ENCODE peak calls at places on chromosomes 16 and 17, in six cellular contexts. M is GM12892, T is GM12878, S is K562, Y is H1, V is HepG2. H is an unnamed sample.

GRCh38 chr16:75377971-75378386 is 55.3 kb downstream of the CFDP1 start:
- DNase-seq in T (no peak), S (no peak), Y (no peak), M (no peak), V (no peak), H (no peak)

GRCh38 chr16:1771864-1772361 is 570 bp upstream of the NME3 start:
- DNase-seq in V (no peak), S (no peak), M (no peak), T (no peak), Y (no peak), H (no peak)

GRCh38 chr17:48627625-48628510 is 1.7 kb upstream of the HOXB9 start:
- DNase-seq in S (peak), M (no peak), T (no peak), Y (no peak), V (no peak), H (no peak)

GRCh38 chr16:59688006-59688405 is 953.9 kb upstream of the GOT2 start:
- DNase-seq in M (no peak), T (no peak), S (no peak), Y (no peak), V (no peak), H (no peak)

GRCh38 chr16:58471209-58471975 is 28.6 kb upstream of the NDRG4 start:
- DNase-seq in Y (no peak), M (no peak), T (no peak), V (no peak), S (no peak), H (no peak)

GRCh38 chr17:19018600-19018950 is 14.0 kb upstream of the FAM83G start:
- DNase-seq in S (no peak), V (no peak), Y (no peak), T (no peak), M (no peak), H (no peak)

GRCh38 chr16:1792836-1793577 is 498 bp downstream of the IGFALS start:
- DNase-seq in Y (no peak), T (no peak), V (no peak), S (no peak), M (no peak), H (no peak)

GRCh38 chr16:50335198-50335958 is 33.4 kb downstream of the BRD7 start:
- DNase-seq in T (no peak), Y (no peak), S (peak), M (no peak), V (no peak), H (no peak)

GRCh38 chr16:82456683-82457082 is 170.1 kb upstream of the CDH13 start:
- DNase-seq in T (no peak), V (peak), M (peak), Y (peak), S (peak), H (peak)

GRCh38 chr17:73068322-73069153 is 23.9 kb downstream of the SLC39A11 start:
- DNase-seq in S (no peak), V (peak), Y (no peak), M (no peak), T (no peak), H (no peak)

GRCh38 chr16:89175280-89176146 is 4.0 kb downstream of the CDH15 start:
- DNase-seq in V (no peak), M (no peak), T (no peak), Y (peak), S (no peak), H (no peak)

GRCh38 chr17:36183001-36183810 is 6.8 kb upstream of the TBC1D3B start:
- DNase-seq in S (peak), V (peak), Y (peak), T (no peak), M (peak), H (peak)

GRCh38 chr16:86886651-86887050 is 308.3 kb downstream of the FOXL1 start:
- DNase-seq in T (no peak), Y (no peak), S (no peak), V (no peak), M (no peak), H (no peak)

GRCh38 chr16:76931186-76931585 is 259.8 kb upstream of the MON1B start:
- DNase-seq in Y (no peak), M (no peak), V (no peak), S (no peak), T (no peak), H (no peak)

GRCh38 chr16:89737341-89738071 is 16.2 kb downstream of the ZNF276 start:
- DNase-seq in M (no peak), T (no peak), S (no peak), Y (no peak), V (no peak), H (no peak)

GRCh38 chr17:61410100-61410551 is 10.5 kb downstream of the TBX2 start:
- DNase-seq in Y (no peak), S (no peak), T (no peak), M (no peak), V (no peak), H (peak)

GRCh38 chr17:68204736-68205135 is 43.1 kb upstream of the AMZ2 start:
- DNase-seq in V (no peak), T (no peak), S (no peak), M (no peak), Y (no peak), H (no peak)

GRCh38 chr16:583815-584591 is 5.9 kb upstream of the RAB40C start:
- DNase-seq in S (peak), V (no peak), Y (peak), M (no peak), T (no peak), H (no peak)

GRCh38 chr16:57534881-57535658 is 1.3 kb downstream of the CCDC102A start:
- DNase-seq in Y (peak), M (no peak), S (no peak), T (no peak), V (no peak), H (no peak)

GRCh38 chr16:11088432-11088794 is 144.0 kb downstream of the CLEC16A start:
- DNase-seq in V (no peak), Y (no peak), M (no peak), S (no peak), T (no peak), H (no peak)

GRCh38 chr16:50696575-50697420 is 3.4 kb downstream of the NOD2 start:
- DNase-seq in S (peak), V (peak), M (no peak), T (peak), Y (no peak), H (no peak)

GRCh38 chr17:17528696-17529652 is 32.8 kb upstream of the RASD1 start:
- DNase-seq in V (peak), S (no peak), M (no peak), Y (no peak), T (no peak), H (no peak)

GRCh38 chr16:64809876-64810629 is 311.8 kb downstream of the CDH11 start:
- DNase-seq in Y (no peak), M (no peak), V (no peak), T (no peak), S (no peak), H (no peak)

GRCh38 chr16:55285586-55285985 is 38.4 kb upstream of the IRX6 start:
- DNase-seq in T (no peak), V (no peak), M (no peak), Y (no peak), S (no peak), H (no peak)

GRCh38 chr17:47901423-47901822 is 5.4 kb downstream of the SP2 start:
- DNase-seq in T (no peak), M (no peak), S (no peak), V (no peak), Y (no peak), H (no peak)

GRCh38 chr16:89166696-89167424 is 4.7 kb upstream of the CDH15 start:
- DNase-seq in M (no peak), Y (no peak), V (no peak), S (peak), T (no peak), H (no peak)

GRCh38 chr16:49419016-49419415 is 45.4 kb downstream of the C16orf78 start:
- DNase-seq in V (no peak), M (no peak), Y (no peak), S (no peak), T (no peak), H (no peak)

GRCh38 chr16:72967941-72968340 is 80.0 kb downstream of the ZFHX3 start:
- DNase-seq in T (no peak), Y (no peak), S (no peak), V (no peak), M (no peak), H (no peak)

GRCh38 chr17:55168970-55169687 is 95.6 kb upstream of the HLF start:
- DNase-seq in T (peak), M (no peak), V (no peak), Y (no peak), S (no peak), H (peak)

GRCh38 chr17:35127751-35128514 is 6.5 kb downstream of the FNDC8 start:
- DNase-seq in T (no peak), S (no peak), V (no peak), M (no peak), Y (no peak), H (no peak)
- TF ChIP-seq POLR2AphosphoS5 in T (no peak), S (no peak), V (no peak), M (no peak), Y (no peak), H (no peak)

GRCh38 chr17:43839670-43840101 is 6.7 kb upstream of the MPP3 start:
- DNase-seq in V (peak), S (no peak), Y (no peak), M (no peak), T (no peak), H (no peak)

GRCh38 chr17:43845772-43846171 is 1.2 kb upstream of the CD300LG start:
- DNase-seq in S (no peak), Y (no peak), T (no peak), M (no peak), V (no peak), H (no peak)

GRCh38 chr17:43844241-43844640 is 2.7 kb upstream of the CD300LG start:
- DNase-seq in S (no peak), V (no peak), T (no peak), Y (no peak), M (no peak), H (no peak)

GRCh38 chr17:43840814-43841213 is 6.2 kb upstream of the CD300LG start:
- DNase-seq in S (peak), T (no peak), M (no peak), V (peak), Y (no peak), H (no peak)

DNA sequence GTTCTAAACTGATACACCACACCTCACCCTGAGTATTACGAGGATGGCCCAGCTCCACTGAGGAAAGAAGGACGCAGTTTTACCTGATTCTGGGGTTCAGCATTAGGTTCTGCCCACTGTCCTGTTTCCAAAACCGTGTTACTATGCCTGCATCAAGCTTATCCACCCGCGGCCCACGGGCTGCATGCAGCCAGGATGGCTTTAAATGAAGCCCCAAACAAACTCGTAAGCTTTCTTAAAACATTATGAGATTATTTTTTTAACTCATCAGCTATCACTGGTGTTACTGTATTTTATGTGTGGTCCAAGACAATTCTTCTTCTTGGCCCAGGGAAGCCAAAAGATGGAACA is 4.0 kb upstream of the CD300LG start:
- DNase-seq in Y (no peak), T (no peak), V (no peak), M (no peak), S (no peak), H (no peak)
- TF ChIP-seq TAF1 in Y (no peak), T (no peak), V (no peak), M (no peak), S (no peak), H (no peak)

DNA sequence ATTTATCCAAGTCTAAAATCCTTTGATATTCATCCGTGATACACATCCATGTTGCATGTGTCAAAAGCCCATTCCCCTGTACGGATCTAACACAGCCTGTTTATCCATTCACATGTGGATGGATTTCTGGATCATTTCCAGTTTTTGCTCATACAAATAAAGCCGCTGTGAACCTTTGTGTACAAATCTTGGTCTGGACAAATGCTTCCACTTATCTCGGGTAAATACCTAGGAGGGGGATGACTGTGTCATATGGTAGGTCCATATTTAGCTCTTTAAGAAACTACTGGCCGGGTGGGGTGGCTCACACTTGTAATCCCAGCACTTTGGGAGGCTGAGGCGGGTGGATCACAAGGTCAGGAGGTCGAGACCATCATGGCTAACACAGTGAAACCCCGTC is 6.3 kb upstream of the TBCD start:
- DNase-seq in Y (no peak), S (no peak), T (no peak), V (peak), M (no peak), H (no peak)
- TF ChIP-seq POLR2A in Y (no peak), S (no peak), T (no peak), V (no peak), M (no peak), H (no peak)

GRCh38 chr17:4519361-4519788 is 20.7 kb downstream of the SPNS2 start:
- DNase-seq in S (no peak), V (no peak), Y (no peak), T (no peak), M (no peak), H (no peak)
- TF ChIP-seq POLR2AphosphoS5 in S (no peak), V (no peak), Y (no peak), T (no peak), M (no peak), H (no peak)

DNA sequence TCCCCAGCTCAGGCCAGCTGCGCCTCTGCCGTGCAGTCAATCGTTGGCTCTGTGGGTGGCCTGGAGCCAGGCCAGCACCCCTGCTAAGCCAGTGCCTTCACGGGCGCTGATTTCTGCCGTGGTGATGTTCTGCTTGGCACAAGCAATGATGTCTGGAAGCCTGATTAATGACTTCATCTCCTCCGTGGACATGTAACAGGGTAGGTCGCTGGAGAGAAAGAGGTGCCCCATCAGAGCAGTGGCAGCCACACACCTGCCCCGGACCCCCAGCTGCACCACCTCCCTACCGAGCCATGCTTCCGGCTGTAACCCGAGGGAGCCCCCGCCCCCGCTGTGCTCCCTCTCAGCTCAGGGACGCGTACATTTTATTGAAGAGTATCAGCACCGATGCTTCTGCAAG is 1.9 kb downstream of the ARL16 start:
- DNase-seq in Y (no peak), V (no peak), M (no peak), T (no peak), S (no peak), H (no peak)
- TF ChIP-seq TAF1 in Y (no peak), V (no peak), M (no peak), T (no peak), S (no peak), H (no peak)

H was measured in GM12891.